ENCODE peak calls at places on chromosomes 13 and 19, in five cellular contexts. X, P, U, J and A are unnamed samples.

GRCh38 chr13:49464621-49465325 is 20.7 kb downstream of the SETDB2 start:
- DNase-seq in X (no peak), P (peak; percentile 52), U (no peak), J (no peak), A (no peak)

GRCh38 chr13:105445793-105446192 is 1089.7 kb downstream of the EFNB2 start:
- DNase-seq in X (no peak), P (no peak), U (no peak), J (no peak), A (no peak)

GRCh38 chr19:33809960-33810359 is 13.3 kb downstream of the KCTD15 start:
- DNase-seq in X (no peak), P (no peak), U (no peak), J (no peak), A (no peak)

GRCh38 chr13:73351730-73352129 is 292.9 kb downstream of the KLF5 start:
- DNase-seq in X (no peak), P (no peak), U (no peak), J (no peak), A (no peak)

GRCh38 chr13:33322965-33323668 is 37.6 kb upstream of the STARD13 start:
- DNase-seq in X (peak; percentile 54), P (no peak), U (no peak), J (no peak), A (no peak)

GRCh38 chr19:46482645-46483044 is 11.3 kb upstream of the PNMA8A start:
- DNase-seq in X (no peak), P (no peak), U (no peak), J (no peak), A (no peak)

GRCh38 chr13:90068658-90069057 is 1278.8 kb upstream of the MIR17HG start:
- DNase-seq in X (no peak), P (no peak), U (no peak), J (no peak), A (no peak)

GRCh38 chr19:44653977-44654784 is 10.5 kb downstream of the PVR start:
- DNase-seq in X (peak; percentile 25), P (no peak), U (peak; percentile 33), J (peak; percentile 38), A (no peak)

GRCh38 chr13:48707405-48707804 is 53.7 kb downstream of the CYSLTR2 start:
- DNase-seq in X (no peak), P (no peak), U (no peak), J (no peak), A (no peak)

GRCh38 chr19:55476100-55476775 is at the start of gene ZNF628:
- DNase-seq in X (peak; percentile 97), P (peak; percentile 91), U (peak; percentile 94), J (peak; percentile 99), A (peak; percentile 96)

GRCh38 chr19:47618771-47619170 is 9.8 kb downstream of the BICRA start:
- DNase-seq in X (no peak), P (no peak), U (no peak), J (no peak), A (no peak)

GRCh38 chr19:50501186-50501567 is 9.8 kb downstream of the JOSD2 start:
- DNase-seq in X (no peak), P (no peak), U (no peak), J (no peak), A (no peak)

GRCh38 chr13:40963927-40964326 is 55.2 kb downstream of the ELF1 start:
- DNase-seq in X (no peak), P (no peak), U (no peak), J (no peak), A (peak; percentile 45)

GRCh38 chr19:3986260-3987041 is 1.2 kb upstream of the EEF2 start:
- DNase-seq in X (peak; percentile 94), P (no peak), U (no peak), J (peak; percentile 62), A (peak; percentile 74)

GRCh38 chr13:44151474-44151873 is 222.2 kb upstream of the SERP2 start:
- DNase-seq in X (no peak), P (no peak), U (no peak), J (no peak), A (no peak)

GRCh38 chr13:113879017-113879416 is 15.1 kb upstream of the GAS6 start:
- DNase-seq in X (peak; percentile 37), P (no peak), U (no peak), J (no peak), A (no peak)

GRCh38 chr13:58884353-58884752 is 1252.8 kb downstream of the PCDH17 start:
- DNase-seq in X (no peak), P (no peak), U (no peak), J (no peak), A (no peak)

GRCh38 chr13:22757530-22758120 is 423.2 kb upstream of the SGCG start:
- DNase-seq in X (no peak), P (no peak), U (no peak), J (no peak), A (no peak)

GRCh38 chr13:31980842-31981241 is 50.7 kb upstream of the FRY start:
- DNase-seq in X (no peak), P (no peak), U (no peak), J (no peak), A (no peak)

GRCh38 chr19:56314018-56314583 is 538 bp downstream of the ZSCAN5A start:
- DNase-seq in X (no peak), P (peak; percentile 1), U (no peak), J (no peak), A (no peak)

GRCh38 chr19:34269968-34270621 is 15.7 kb downstream of the GARRE1 start:
- DNase-seq in X (no peak), P (no peak), U (no peak), J (peak; percentile 26), A (no peak)

GRCh38 chr19:49339364-49340068 is 4.3 kb downstream of the CD37 start:
- DNase-seq in X (peak; percentile 84), P (peak; percentile 62), U (peak; percentile 44), J (peak; percentile 84), A (no peak)

GRCh38 chr13:52848455-52849190 is at the start of gene PCDH8:
- DNase-seq in X (peak; percentile 93), P (no peak), U (peak; percentile 55), J (peak; percentile 86), A (no peak)

GRCh38 chr13:113959198-113959597 is 14.7 kb downstream of the C13orf46 start:
- DNase-seq in X (no peak), P (no peak), U (no peak), J (no peak), A (no peak)

GRCh38 chr13:45714170-45714569 is 12.1 kb downstream of the CBY2 start:
- DNase-seq in X (no peak), P (no peak), U (no peak), J (no peak), A (no peak)

GRCh38 chr13:23323946-23324709 is 109.4 kb downstream of the SACS start:
- DNase-seq in X (no peak), P (no peak), U (no peak), J (no peak), A (no peak)

GRCh38 chr13:38180100-38180499 is 169.6 kb upstream of the UFM1 start:
- DNase-seq in X (no peak), P (no peak), U (no peak), J (no peak), A (no peak)